ENCODE peak calls at places on chromosomes 1 and 21, in nine cellular contexts. V is CD8-positive, alpha-beta T cell; O is germinal center; E is GM12865; H is upper lobe of left lung; T is body of pancreas; N is stimulated activated naive B cell treated with anti-CD40 and anti-IgM and Interleukin-4, amounts not matched to agents 10 μg/mL and 1 μg/mL and 100 μg/mL, for 72 hours; K is upper lobe of right lung; F is AG04450. J is an unnamed sample.

GRCh38 chr1:102628008-102628736 is 480.1 kb downstream of the COL11A1 start:
- DNase-seq in N (no peak), O (no peak), K (no peak), F (no peak), H (no peak), T (no peak), E (no peak), V (no peak), J (no peak)

GRCh38 chr21:36163780-36164426 is 7.3 kb downstream of the DOP1B start:
- DNase-seq in V (no peak), H (no peak), T (no peak), K (no peak), F (no peak), N (no peak), E (no peak), O (no peak), J (no peak)

GRCh38 chr1:163980391-163980790 is 578.6 kb upstream of the PBX1 start:
- DNase-seq in K (no peak), O (no peak), E (no peak), F (no peak), V (no peak), T (no peak), N (no peak), H (no peak), J (peak)

GRCh38 chr1:24123611-24124010 is 11.7 kb upstream of the MYOM3 start:
- DNase-seq in H (no peak), O (no peak), N (no peak), T (no peak), V (no peak), K (peak), E (no peak), F (no peak), J (no peak)

GRCh38 chr1:77263708-77264107 is 18.1 kb upstream of the AK5 start:
- DNase-seq in H (no peak), E (no peak), V (no peak), N (no peak), O (no peak), T (no peak), K (no peak), F (no peak), J (no peak)

GRCh38 chr1:201384406-201384782 is 6.9 kb upstream of the TNNT2 start:
- DNase-seq in N (no peak), F (no peak), O (no peak), H (no peak), E (no peak), T (no peak), K (no peak), V (no peak), J (no peak)

GRCh38 chr1:196063307-196063706 is 544.9 kb downstream of the KCNT2 start:
- DNase-seq in F (no peak), E (no peak), V (no peak), N (no peak), H (no peak), K (no peak), T (no peak), O (no peak), J (no peak)

GRCh38 chr1:156696755-156697154 is 8.6 kb downstream of the CRABP2 start:
- DNase-seq in O (no peak), F (no peak), H (no peak), V (no peak), N (no peak), K (no peak), E (no peak), T (no peak), J (no peak)

GRCh38 chr1:90114521-90115141 is 119.7 kb downstream of the ZNF326 start:
- DNase-seq in K (no peak), O (no peak), T (no peak), N (no peak), F (peak), V (no peak), E (peak), H (no peak), J (peak)

GRCh38 chr1:54708385-54708784 is 7.3 kb upstream of the TTC4 start:
- DNase-seq in E (no peak), N (no peak), T (no peak), V (no peak), K (no peak), O (no peak), H (no peak), F (no peak), J (no peak)

GRCh38 chr1:221437924-221438323 is 304.0 kb downstream of the DUSP10 start:
- DNase-seq in F (no peak), V (no peak), O (no peak), K (no peak), T (no peak), E (no peak), H (no peak), N (no peak), J (no peak)

GRCh38 chr1:81921851-81922462 is 121.2 kb downstream of the ADGRL2 start:
- DNase-seq in H (no peak), V (no peak), K (no peak), T (no peak), F (no peak), O (no peak), E (no peak), N (no peak), J (no peak)